ENCODE peak calls at places on chromosomes 13 and 19, in five cellular contexts. E is activated effector memory CD4-positive, alpha-beta T cell treated with anti-CD3 and anti-CD28 coated beads, Interleukin-2, amount 50 U/mL, for 16 hours; Z is substantia nigra; I is stimulated activated CD4-positive, alpha-beta T cell treated with anti-CD3 and anti-CD28 coated beads, Interleukin-1b, Interleukin-23, amount 100 ng/mL, for 4 hours; A is NCI-H1105 treated with DMSO at 0.1 percent for 48 hours. Y is an unnamed sample.

GRCh38 chr19:14830702-14831101 is 4.3 kb downstream of the OR7A5 start:
- DNase-seq in E (no peak), Z (no peak), I (no peak), A (no peak), Y (no peak)

GRCh38 chr19:3690551-3691371 is 9.5 kb downstream of the PIP5K1C start:
- DNase-seq in E (no peak), Z (no peak), I (no peak), A (no peak), Y (no peak)

GRCh38 chr13:98781905-98782304 is 29.4 kb upstream of the SLC15A1 start:
- DNase-seq in E (no peak), Z (no peak), I (no peak), A (no peak), Y (no peak)

GRCh38 chr19:18193388-18194207 is 580 bp downstream of the MPV17L2 start:
- DNase-seq in E (no peak), Z (no peak), I (no peak), A (no peak), Y (no peak)

GRCh38 chr19:18723871-18724377 is 40.4 kb downstream of the CRTC1 start:
- DNase-seq in E (no peak), Z (no peak), I (no peak), A (no peak), Y (no peak)

GRCh38 chr19:3982701-3983541 is 2.3 kb downstream of the EEF2 start:
- DNase-seq in E (no peak), Z (no peak), I (no peak), A (no peak), Y (no peak)

GRCh38 chr19:16330368-16330801 is 5.8 kb downstream of the KLF2 start:
- DNase-seq in E (peak; percentile 98), Z (no peak), I (peak; percentile 85), A (no peak), Y (no peak)

GRCh38 chr19:13978306-13978705 is 26.0 kb downstream of the DCAF15 start:
- DNase-seq in E (no peak), Z (peak; percentile 71), I (no peak), A (peak; percentile 67), Y (no peak)

GRCh38 chr13:111335263-111335662 is 14.8 kb downstream of the TEX29 start:
- DNase-seq in E (no peak), Z (no peak), I (no peak), A (no peak), Y (peak; percentile 36)

GRCh38 chr19:54302252-54302651 is 10.7 kb downstream of the LILRA5 start:
- DNase-seq in E (no peak), Z (no peak), I (no peak), A (no peak), Y (no peak)

GRCh38 chr13:40187836-40188591 is 478.4 kb downstream of the FOXO1 start:
- DNase-seq in E (peak; percentile 85), Z (no peak), I (peak; percentile 33), A (no peak), Y (no peak)

GRCh38 chr13:30652746-30653145 is 35.0 kb downstream of the USPL1 start:
- DNase-seq in E (no peak), Z (no peak), I (no peak), A (no peak), Y (no peak)

GRCh38 chr13:94947392-94947791 is 235.0 kb upstream of the SOX21 start:
- DNase-seq in E (no peak), Z (no peak), I (no peak), A (no peak), Y (no peak)

Y was measured in DMS79.